ENCODE peak calls at places on chromosomes 3 and 15, in five cellular contexts. B is NCI-H2081, T is skeletal muscle cell, O is NCI-H510A, L is dorsolateral prefrontal cortex. Q is an unnamed sample.

GRCh38 chr3:9685216-9686049 is 18.2 kb upstream of the CPNE9 start:
- DNase-seq in O (no peak), B (no peak), T (no peak), L (no peak), Q (no peak)

GRCh38 chr15:70099966-70100494 is 2.3 kb upstream of the TLE3 start:
- DNase-seq in O (no peak), B (no peak), T (no peak), L (no peak), Q (no peak)

GRCh38 chr3:14537590-14538450 is 2.3 kb downstream of the GRIP2 start:
- DNase-seq in L (no peak), O (no peak), T (no peak), B (no peak), Q (no peak)

GRCh38 chr3:41710646-41711388 is 251.1 kb downstream of the ULK4 start:
- DNase-seq in O (no peak), T (peak), B (no peak), L (no peak), Q (no peak)

GRCh38 chr3:28667646-28668376 is 319.2 kb upstream of the AZI2 start:
- DNase-seq in O (peak), B (peak), T (peak), L (peak), Q (peak)

GRCh38 chr3:125357032-125357658 is 18.0 kb downstream of the ZNF148 start:
- DNase-seq in O (no peak), L (peak), B (peak), T (no peak), Q (no peak)

GRCh38 chr3:64103131-64103530 is 79.8 kb upstream of the PSMD6 start:
- DNase-seq in T (no peak), O (no peak), B (no peak), L (no peak), Q (no peak)

GRCh38 chr3:50415813-50416212 is 56.5 kb upstream of the TMEM115 start:
- DNase-seq in L (no peak), B (no peak), O (no peak), T (no peak), Q (no peak)

GRCh38 chr3:71063768-71064287 is 519.7 kb downstream of the FOXP1 start:
- DNase-seq in L (no peak), O (no peak), T (no peak), B (peak), Q (no peak)

GRCh38 chr3:141998674-141999290 is 122.3 kb downstream of the ATP1B3 start:
- DNase-seq in T (no peak), O (no peak), B (peak), L (no peak), Q (no peak)

GRCh38 chr3:101518421-101518871 is 5.4 kb upstream of the SENP7 start:
- DNase-seq in O (peak), T (no peak), B (no peak), L (no peak), Q (no peak)

GRCh38 chr3:195880037-195880431 is 28.3 kb downstream of the TNK2 start:
- DNase-seq in O (no peak), B (no peak), T (no peak), L (no peak), Q (no peak)

GRCh38 chr3:52339612-52340011 is 23.5 kb downstream of the DNAH1 start:
- DNase-seq in L (no peak), B (peak), T (peak), O (peak), Q (no peak)

GRCh38 chr15:48946088-48946839 is 17.5 kb downstream of the SHC4 start:
- DNase-seq in L (no peak), T (no peak), B (no peak), O (no peak), Q (no peak)

GRCh38 chr15:58484794-58485600 is 53.2 kb downstream of the LIPC start:
- DNase-seq in L (no peak), O (no peak), T (no peak), B (no peak), Q (no peak)

Q was measured in substantia nigra.